ENCODE peak calls at places on chromosomes 16 and 17, in eight cellular contexts. T is kidney tubule cell; I is ELR; Z is T-cell; V is iris pigment epithelial cell; N is T-helper 1 cell; H is BE2C; L is stimulated activated CD8-positive, alpha-beta memory T cell treated with anti-CD3 and anti-CD28 coated beads, Interleukin-7, amount 100 ng/mL, for 1 hour. P is an unnamed sample.

GRCh38 chr17:27351741-27352140 is 57.8 kb downstream of the WSB1 start:
- DNase-seq in N (no peak), V (peak), L (no peak), T (no peak), Z (no peak), I (no peak), H (no peak), P (peak)

GRCh38 chr16:2838928-2839327 is 8.8 kb downstream of the ZG16B start:
- DNase-seq in N (peak), T (peak), Z (peak), L (no peak), V (peak), H (peak), I (peak), P (peak)

GRCh38 chr17:76700627-76701470 is 9.9 kb downstream of the MXRA7 start:
- DNase-seq in L (no peak), T (no peak), N (no peak), H (peak), Z (no peak), I (peak), V (peak), P (peak)

GRCh38 chr17:76556759-76557367 is 17.0 kb downstream of the PRCD start:
- DNase-seq in H (no peak), I (peak), V (peak), L (no peak), N (no peak), Z (peak), T (peak), P (no peak)

GRCh38 chr16:66515543-66516171 is 34.3 kb downstream of the TK2 start:
- DNase-seq in I (peak), N (no peak), Z (no peak), T (peak), L (no peak), H (no peak), V (peak), P (peak)

GRCh38 chr16:57281791-57282190 is 2.7 kb downstream of the PLLP start:
- DNase-seq in Z (no peak), T (no peak), I (no peak), L (no peak), V (no peak), N (no peak), H (no peak), P (no peak)

GRCh38 chr16:2296662-2297505 is 29.0 kb upstream of the RNPS1 start:
- DNase-seq in T (peak), Z (no peak), V (peak), N (no peak), H (peak), L (no peak), I (peak), P (no peak)

GRCh38 chr16:29760567-29761279 is 14.9 kb upstream of the C16orf54 start:
- DNase-seq in H (no peak), V (no peak), N (no peak), Z (no peak), I (no peak), L (no peak), T (no peak), P (no peak)

GRCh38 chr16:82059983-82060421 is 24.9 kb downstream of the HSD17B2 start:
- DNase-seq in I (no peak), N (no peak), L (no peak), Z (no peak), T (no peak), V (peak), H (no peak), P (no peak)

GRCh38 chr16:77732241-77732946 is 10.1 kb downstream of the NUDT7 start:
- DNase-seq in H (no peak), I (peak), T (peak), L (no peak), N (no peak), Z (no peak), V (peak), P (peak)

GRCh38 chr17:68461122-68461539 is 3.8 kb upstream of the WIPI1 start:
- DNase-seq in N (no peak), H (no peak), L (no peak), I (no peak), V (no peak), T (no peak), Z (no peak), P (no peak)

GRCh38 chr17:17067277-17067676 is 25.0 kb downstream of the MPRIP start:
- DNase-seq in V (peak), H (no peak), Z (no peak), L (no peak), T (peak), I (peak), N (no peak), P (peak)

GRCh38 chr17:70050931-70051330 is 24.1 kb upstream of the KCNJ16 start:
- DNase-seq in V (peak), N (no peak), I (no peak), T (no peak), L (no peak), H (no peak), Z (no peak), P (peak)

GRCh38 chr16:62516001-62516400 is 479.8 kb upstream of the CDH8 start:
- DNase-seq in Z (no peak), V (no peak), I (no peak), N (no peak), H (no peak), L (no peak), T (no peak), P (no peak)

GRCh38 chr16:49462356-49462988 is 88.9 kb downstream of the C16orf78 start:
- DNase-seq in V (no peak), T (no peak), H (no peak), I (no peak), Z (no peak), N (no peak), L (no peak), P (no peak)

GRCh38 chr16:53415504-53415903 is 18.8 kb upstream of the RBL2 start:
- DNase-seq in I (peak), N (no peak), H (no peak), T (peak), L (no peak), V (no peak), Z (no peak), P (no peak)

GRCh38 chr17:66114609-66115008 is 77.3 kb downstream of the CEP112 start:
- DNase-seq in Z (no peak), V (no peak), I (no peak), N (no peak), T (no peak), L (no peak), H (no peak), P (no peak)

GRCh38 chr17:39671651-39672521 is 3.6 kb downstream of the PNMT start:
- DNase-seq in I (peak), Z (no peak), V (peak), L (no peak), H (peak), T (peak), N (no peak), P (peak)

GRCh38 chr17:69363488-69364210 is 36.7 kb upstream of the ABCA5 start:
- DNase-seq in I (peak), H (no peak), Z (no peak), N (no peak), V (no peak), L (no peak), T (no peak), P (no peak)

GRCh38 chr16:86157616-86158247 is 258.8 kb downstream of the IRF8 start:
- DNase-seq in L (no peak), N (no peak), T (no peak), V (peak), H (no peak), Z (no peak), I (no peak), P (peak)

GRCh38 chr16:86248325-86248905 is 261.9 kb upstream of the FOXF1 start:
- DNase-seq in L (no peak), I (no peak), V (no peak), N (no peak), H (no peak), Z (no peak), T (no peak), P (no peak)

GRCh38 chr17:3655766-3656165 is 12.6 kb downstream of the TAX1BP3 start:
- DNase-seq in V (no peak), I (no peak), H (no peak), Z (no peak), T (no peak), N (no peak), L (no peak), P (no peak)

GRCh38 chr17:63495471-63495870 is 18.6 kb downstream of the ACE start:
- DNase-seq in L (no peak), I (no peak), N (no peak), V (no peak), T (no peak), H (no peak), Z (no peak), P (no peak)

GRCh38 chr16:85079785-85080602 is 32.3 kb downstream of the CIBAR2 start:
- DNase-seq in I (no peak), T (no peak), H (no peak), L (no peak), Z (no peak), N (no peak), V (no peak), P (no peak)

GRCh38 chr17:260031-260791 is 78.8 kb upstream of the DOC2B start:
- DNase-seq in N (no peak), H (no peak), Z (no peak), V (no peak), I (no peak), T (no peak), L (no peak), P (no peak)

GRCh38 chr16:86614699-86615098 is 36.4 kb downstream of the FOXL1 start:
- DNase-seq in V (no peak), I (no peak), Z (no peak), T (no peak), L (no peak), H (no peak), N (no peak), P (no peak)

GRCh38 chr16:63749256-63749655 is 1372.6 kb downstream of the CDH11 start:
- DNase-seq in I (no peak), V (no peak), N (no peak), H (no peak), L (no peak), Z (no peak), T (no peak), P (no peak)

GRCh38 chr17:51035436-51035835 is 85.2 kb downstream of the SPAG9 start:
- DNase-seq in N (no peak), H (no peak), V (peak), I (peak), Z (no peak), L (no peak), T (peak), P (peak)

GRCh38 chr17:42290577-42290976 is 2.3 kb downstream of the STAT5A start:
- DNase-seq in V (no peak), T (no peak), H (peak), L (no peak), I (no peak), Z (no peak), N (no peak), P (no peak)

GRCh38 chr17:36611345-36612072 is 10.1 kb downstream of the MRM1 start:
- DNase-seq in N (no peak), L (no peak), T (peak), H (no peak), V (peak), Z (no peak), I (peak), P (peak)